ENCODE peak calls at places on chromosomes 13 and 19, in six cellular contexts. M, N, Q, O, D and H are unnamed samples.

GRCh38 chr19:38684078-38684861 is 36.8 kb downstream of the ACTN4 start:
- DNase-seq in N (no peak), O (peak), M (peak), D (no peak), Q (peak), H (no peak)

GRCh38 chr13:98386632-98387031 is 190.3 kb downstream of the STK24 start:
- DNase-seq in D (no peak), N (no peak), O (no peak), M (no peak), Q (no peak), H (no peak)

GRCh38 chr13:30908416-30908980 is 2.4 kb downstream of the MEDAG start:
- DNase-seq in D (no peak), M (no peak), O (no peak), Q (peak), N (peak), H (no peak)

GRCh38 chr13:30881931-30882899 is 23.9 kb upstream of the MEDAG start:
- DNase-seq in M (no peak), D (no peak), O (no peak), Q (no peak), N (no peak), H (no peak)

GRCh38 chr19:15210323-15210774 is 9.6 kb upstream of the NOTCH3 start:
- DNase-seq in D (no peak), M (peak), O (peak), N (peak), Q (no peak), H (no peak)

GRCh38 chr19:40717880-40718773 is 1.2 kb downstream of the ITPKC start:
- DNase-seq in O (peak), N (no peak), Q (peak), M (peak), D (no peak), H (peak)

GRCh38 chr13:41001695-41002094 is 17.4 kb downstream of the ELF1 start:
- DNase-seq in M (no peak), O (no peak), Q (no peak), D (no peak), N (no peak), H (no peak)

GRCh38 chr13:110726726-110727125 is 13.2 kb downstream of the ING1 start:
- DNase-seq in O (no peak), N (no peak), Q (no peak), D (peak), M (no peak), H (no peak)

GRCh38 chr19:14450168-14450874 is 17.2 kb downstream of the PKN1 start:
- DNase-seq in D (no peak), M (peak), Q (no peak), O (no peak), N (no peak), H (no peak)

GRCh38 chr19:19349365-19349764 is 28.7 kb downstream of the MAU2 start:
- DNase-seq in Q (no peak), O (no peak), M (no peak), D (no peak), N (no peak), H (no peak)

GRCh38 chr13:21086929-21087328 is 25.5 kb upstream of the LATS2 start:
- DNase-seq in M (no peak), Q (no peak), N (no peak), O (no peak), D (no peak), H (no peak)

GRCh38 chr13:108895220-108895704 is 265.9 kb downstream of the MYO16 start:
- DNase-seq in O (no peak), N (no peak), Q (no peak), D (no peak), M (no peak), H (peak)

GRCh38 chr13:28494537-28494860 is 429 bp downstream of the FLT1 start:
- DNase-seq in Q (no peak), N (no peak), O (peak), M (no peak), D (no peak), H (no peak)

GRCh38 chr13:30739646-30740642 is 4.6 kb downstream of the ALOX5AP start:
- DNase-seq in N (no peak), D (peak), O (no peak), Q (no peak), M (no peak), H (peak)

GRCh38 chr19:5968431-5969373 is 9.2 kb downstream of the RANBP3 start:
- DNase-seq in N (no peak), O (peak), D (no peak), M (no peak), Q (no peak), H (no peak)

GRCh38 chr19:1129535-1129934 is 25.7 kb downstream of the GPX4 start:
- DNase-seq in M (no peak), N (no peak), O (no peak), D (no peak), Q (no peak), H (no peak)

GRCh38 chr19:46466536-46467199 is 4.7 kb downstream of the PNMA8A start:
- DNase-seq in Q (peak), M (peak), D (no peak), O (no peak), N (no peak), H (peak)

GRCh38 chr13:27918918-27919255 is 913 bp upstream of the PDX1 start:
- DNase-seq in M (no peak), D (no peak), O (no peak), Q (no peak), N (no peak), H (no peak)

GRCh38 chr19:42323852-42324654 is 1.4 kb upstream of the MEGF8 start:
- DNase-seq in N (no peak), Q (no peak), O (no peak), M (no peak), D (no peak), H (no peak)

GRCh38 chr13:79448413-79448812 is 32.5 kb upstream of the NDFIP2 start:
- DNase-seq in Q (no peak), M (no peak), O (no peak), N (no peak), D (no peak), H (peak)

GRCh38 chr13:32191452-32191998 is 123.6 kb downstream of the ZAR1L start:
- DNase-seq in N (no peak), M (no peak), Q (no peak), D (no peak), O (no peak), H (no peak)

GRCh38 chr13:101959016-101959415 is 442.8 kb downstream of the FGF14 start:
- DNase-seq in M (no peak), O (no peak), Q (no peak), N (no peak), D (no peak), H (no peak)

GRCh38 chr19:55441319-55441691 is 1.8 kb downstream of the SHISA7 start:
- DNase-seq in M (no peak), D (no peak), O (no peak), N (no peak), Q (no peak), H (no peak)

GRCh38 chr13:102724923-102725322 is 30.1 kb upstream of the METTL21C start:
- DNase-seq in M (no peak), O (no peak), D (no peak), Q (no peak), N (no peak), H (peak)

GRCh38 chr13:40453666-40454030 is 212.8 kb downstream of the FOXO1 start:
- DNase-seq in O (no peak), D (no peak), Q (no peak), N (no peak), M (no peak), H (no peak)

GRCh38 chr19:43507880-43508279 is 3.3 kb upstream of the PHLDB3 start:
- DNase-seq in D (no peak), N (no peak), Q (no peak), O (no peak), M (no peak), H (no peak)

GRCh38 chr19:2032296-2032941 is 16.9 kb upstream of the BTBD2 start:
- DNase-seq in O (peak), D (no peak), Q (peak), M (peak), N (peak), H (no peak)

GRCh38 chr19:29687244-29687896 is 22.1 kb downstream of the PLEKHF1 start:
- DNase-seq in D (no peak), O (no peak), N (no peak), Q (peak), M (peak), H (no peak)

GRCh38 chr19:38729653-38730469 is 14.4 kb downstream of the CAPN12 start:
- DNase-seq in N (peak), M (peak), Q (peak), D (peak), O (peak), H (peak)

GRCh38 chr13:110403721-110404120 is 96.6 kb downstream of the COL4A2 start:
- DNase-seq in O (no peak), D (no peak), M (no peak), Q (no peak), N (no peak), H (no peak)

DNA sequence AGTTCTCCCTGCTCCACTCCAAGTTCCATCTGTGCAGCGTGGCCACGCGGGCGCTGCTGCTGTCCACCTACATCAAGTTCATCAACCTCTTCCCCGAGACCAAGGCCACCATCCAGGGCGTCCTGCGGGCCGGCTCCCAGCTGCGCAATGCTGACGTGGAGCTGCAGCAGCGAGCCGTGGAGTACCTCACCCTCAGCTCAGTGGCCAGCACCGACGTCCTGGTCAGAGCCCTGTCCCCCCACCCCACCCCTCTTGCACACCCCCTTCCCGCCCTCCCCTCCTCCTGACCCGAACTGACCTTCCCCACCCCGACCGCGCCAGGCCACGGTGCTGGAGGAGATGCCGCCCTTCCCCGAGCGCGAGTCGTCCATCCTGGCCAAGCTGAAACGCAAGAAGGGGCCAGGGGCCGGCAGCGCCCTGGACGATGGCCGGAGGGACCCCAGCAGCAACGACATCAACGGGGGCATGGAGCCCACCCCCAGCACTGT is 11.6 kb downstream of the FUZ start:
- DNase-seq in N (no peak), D (no peak), O (no peak), M (no peak), Q (no peak), H (no peak)
- H3K27ac ChIP-seq in N (peak), D (no peak), O (peak), M (no peak), Q (peak), H (peak)

GRCh38 chr13:105202384-105202783 is 1333.1 kb downstream of the EFNB2 start:
- DNase-seq in Q (no peak), N (no peak), D (no peak), O (no peak), M (no peak), H (peak)
- TF ChIP-seq CTCF in Q (no peak), N (peak), D (no peak), O (peak), M (peak), H (peak)

DNA sequence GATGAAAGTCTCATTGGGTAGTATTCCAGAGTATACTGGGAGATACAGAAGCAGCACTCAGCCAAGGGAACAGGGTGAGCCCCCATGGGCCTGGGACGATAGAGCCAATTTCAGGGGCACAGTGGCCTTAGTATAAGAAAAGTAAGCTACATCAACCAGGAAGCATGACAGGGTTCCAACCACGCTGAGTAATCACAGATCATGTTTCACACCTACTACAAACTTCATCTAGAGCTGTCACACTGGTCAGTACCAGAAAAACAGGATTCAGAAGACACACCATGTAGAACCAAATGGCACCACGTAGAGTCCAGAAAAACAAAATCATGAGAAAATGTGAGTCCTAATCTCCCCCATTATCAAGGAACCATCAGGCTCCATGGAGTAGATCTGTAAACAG is 1292.4 kb upstream of the MIR17HG start:
- DNase-seq in D (no peak), O (no peak), Q (no peak), N (no peak), M (no peak), H (no peak)
- H3K4me3 ChIP-seq in D (no peak), O (no peak), Q (no peak), N (no peak), M (no peak), H (no peak)

GRCh38 chr19:17969096-17969792 is 2.3 kb downstream of the KCNN1 start:
- DNase-seq in N (no peak), D (no peak), Q (no peak), M (no peak), O (no peak), H (no peak)

GRCh38 chr19:17966115-17966455 is 822 bp upstream of the KCNN1 start:
- DNase-seq in N (no peak), O (no peak), Q (no peak), D (no peak), M (no peak), H (no peak)

GRCh38 chr19:17966497-17967257 is at the start of gene KCNN1:
- DNase-seq in D (no peak), N (no peak), Q (no peak), O (no peak), M (no peak), H (peak)

GRCh38 chr19:17968376-17968775 is 1.5 kb downstream of the KCNN1 start:
- DNase-seq in Q (no peak), O (no peak), M (no peak), D (no peak), N (no peak), H (no peak)

GRCh38 chr19:17967258-17968051 is 548 bp downstream of the KCNN1 start:
- DNase-seq in D (no peak), Q (no peak), M (no peak), N (no peak), O (no peak), H (no peak)
- H3K27ac ChIP-seq in D (no peak), Q (no peak), M (no peak), N (no peak), O (no peak), H (no peak)